ENCODE peak calls at places on chromosomes 16 and 17, in seven cellular contexts. E is iPS DF 6.9; S is activated CD8-positive, alpha-beta T cell treated with anti-CD3 and anti-CD28 coated beads, Interleukin-2, amount 10 ng/mL, durations not matched to agents 7 days and 5 days; P is MCF 10A; Q is RKO; W is activated CD8-positive, alpha-beta memory T cell treated with anti-CD3 and anti-CD28 coated beads for 1 hour; Y is omental fat pad. M is an unnamed sample.

GRCh38 chr17:65588194-65588808 is 26.9 kb upstream of the AXIN2 start:
- DNase-seq in P (no peak), Q (no peak), Y (no peak), W (no peak), S (no peak), E (no peak), M (no peak)

GRCh38 chr17:65931246-65932149 is 260.4 kb downstream of the CEP112 start:
- DNase-seq in Y (no peak), S (no peak), W (no peak), E (no peak), Q (no peak), P (no peak), M (no peak)

GRCh38 chr17:8075081-8075480 is 12.4 kb downstream of the ALOX12B start:
- DNase-seq in Q (no peak), W (no peak), P (no peak), S (no peak), Y (no peak), E (no peak), M (no peak)

GRCh38 chr17:1916963-1917715 is 87.3 kb downstream of the RPA1 start:
- DNase-seq in S (no peak), E (no peak), Q (no peak), P (no peak), Y (no peak), W (no peak), M (no peak)

GRCh38 chr17:16989230-16989952 is 17.5 kb upstream of the TNFRSF13B start:
- DNase-seq in E (no peak), Y (no peak), W (no peak), P (no peak), Q (no peak), S (peak; percentile 26), M (no peak)

GRCh38 chr16:86046901-86047300 is 147.9 kb downstream of the IRF8 start:
- DNase-seq in W (no peak), Q (no peak), Y (no peak), P (no peak), S (no peak), E (no peak), M (no peak)

GRCh38 chr16:31873556-31874353 is at the start of gene ZNF267:
- DNase-seq in Y (peak; percentile 97), P (peak; percentile 96), Q (peak; percentile 93), E (peak; percentile 70), W (peak; percentile 85), S (peak; percentile 96), M (peak; percentile 96)

GRCh38 chr17:47742319-47743181 is 9.5 kb downstream of the TBX21 start:
- DNase-seq in P (no peak), Q (no peak), E (no peak), W (no peak), S (peak; percentile 51), Y (no peak), M (peak; percentile 22)

GRCh38 chr16:64687796-64688195 is 434.1 kb downstream of the CDH11 start:
- DNase-seq in W (no peak), Y (no peak), S (no peak), Q (no peak), E (no peak), P (no peak), M (no peak)

GRCh38 chr17:30926516-30926915 is 4.8 kb downstream of the ADAP2 start:
- DNase-seq in E (no peak), W (no peak), S (no peak), Q (no peak), P (no peak), Y (no peak), M (no peak)

GRCh38 chr16:7137560-7138330 is 194.9 kb upstream of the RBFOX1 start:
- DNase-seq in W (no peak), Y (no peak), S (no peak), P (peak; percentile 46), Q (peak; percentile 50), E (no peak), M (no peak)

GRCh38 chr17:64418506-64419339 is 28.1 kb upstream of the PECAM1 start:
- DNase-seq in E (no peak), S (no peak), W (no peak), P (peak; percentile 84), Y (no peak), Q (peak; percentile 79), M (peak; percentile 63)

GRCh38 chr17:79150799-79151198 is 76.2 kb downstream of the ENGASE start:
- DNase-seq in W (no peak), E (no peak), Y (no peak), P (no peak), Q (no peak), S (no peak), M (no peak)

GRCh38 chr17:76812248-76812647 is 56.0 kb upstream of the MGAT5B start:
- DNase-seq in Q (no peak), S (no peak), W (no peak), Y (no peak), E (no peak), P (peak; percentile 45), M (no peak)